ENCODE peak calls at places on chromosomes 7 and 10, in seven cellular contexts. J is right lobe of liver; U is T-helper 9 cell; S is AG09309; O is stimulated activated CD4-positive, alpha-beta T cell treated with anti-CD3 and anti-CD28 coated beads, Interleukin-2, amount 100 ng/mL, for 48 hours; Z is mesenteric fat pad; M is activated T-helper 1 cell treated with Interleukin-2 at 50 U/mL for 16 hours. W is an unnamed sample.

GRCh38 chr10:122362621-122363020 is 11.9 kb upstream of the PLEKHA1 start:
- DNase-seq in U (no peak), M (no peak), S (no peak), J (no peak), O (no peak), Z (no peak), W (no peak)

GRCh38 chr10:68105820-68106219 is 3.5 kb upstream of the MYPN start:
- DNase-seq in Z (no peak), M (no peak), U (no peak), J (no peak), S (no peak), O (no peak), W (no peak)

GRCh38 chr7:74475987-74476350 is 22.3 kb downstream of the GTF2IRD1 start:
- DNase-seq in J (no peak), U (no peak), S (no peak), O (no peak), Z (no peak), M (no peak), W (no peak)

GRCh38 chr10:5509691-5510090 is 10.3 kb upstream of the CALML5 start:
- DNase-seq in M (no peak), Z (no peak), J (no peak), U (no peak), S (no peak), O (no peak), W (no peak)

GRCh38 chr7:55474944-55475911 is 97.1 kb downstream of the VOPP1 start:
- DNase-seq in S (no peak), J (no peak), U (no peak), O (no peak), M (peak; percentile 18), Z (peak; percentile 79), W (no peak)

GRCh38 chr7:68319061-68319460 is 1279.2 kb upstream of the AUTS2 start:
- DNase-seq in J (no peak), Z (no peak), S (no peak), O (no peak), U (no peak), M (no peak), W (no peak)

GRCh38 chr10:93208717-93209464 is 135.2 kb downstream of the CYP26A1 start:
- DNase-seq in M (no peak), Z (no peak), O (no peak), U (no peak), J (no peak), S (no peak), W (no peak)

GRCh38 chr7:19239951-19240350 is 94.7 kb upstream of the FERD3L start:
- DNase-seq in Z (no peak), M (no peak), J (no peak), O (no peak), U (no peak), S (no peak), W (no peak)

GRCh38 chr10:10520391-10521385 is 497.0 kb upstream of the CELF2 start:
- DNase-seq in U (no peak), S (no peak), J (no peak), O (no peak), M (no peak), Z (no peak), W (no peak)

GRCh38 chr7:48139461-48139860 is 31.8 kb upstream of the ABCA13 start:
- DNase-seq in Z (no peak), U (no peak), S (no peak), O (no peak), J (no peak), M (no peak), W (no peak)